ENCODE peak calls at places on chromosomes 5 and 9, in nine cellular contexts. L, C, X, Z, R, Q, B, O and P are unnamed samples.

GRCh38 chr5:159031513-159031912 is 68.2 kb downstream of the EBF1 start:
- DNase-seq in O (no peak), Z (peak; percentile 57), L (no peak), R (no peak), X (peak; percentile 22), Q (no peak), B (no peak), C (peak; percentile 69), P (peak; percentile 65)

GRCh38 chr5:142618125-142618524 is 67.8 kb downstream of the FGF1 start:
- DNase-seq in Z (peak; percentile 93), O (no peak), R (no peak), C (peak; percentile 77), Q (no peak), X (no peak), B (no peak), L (peak; percentile 37), P (peak; percentile 68)

GRCh38 chr5:148486456-148486855 is 102.7 kb downstream of the FBXO38 start:
- DNase-seq in Q (no peak), C (no peak), R (no peak), L (no peak), X (no peak), O (no peak), B (no peak), Z (no peak), P (no peak)

GRCh38 chr5:160353379-160353778 is 17.0 kb downstream of the C1QTNF2 start:
- DNase-seq in X (no peak), Q (no peak), Z (no peak), O (no peak), C (no peak), L (no peak), B (peak; percentile 68), R (no peak), P (no peak)

GRCh38 chr5:24535646-24536045 is 109.1 kb downstream of the CDH10 start:
- DNase-seq in Z (no peak), O (no peak), C (no peak), X (peak; percentile 22), L (no peak), Q (no peak), B (no peak), R (no peak), P (no peak)

GRCh38 chr5:126519637-126520592 is 75.1 kb downstream of the ALDH7A1 start:
- DNase-seq in R (no peak), O (no peak), Z (peak; percentile 40), B (no peak), Q (peak; percentile 28), L (no peak), C (no peak), X (no peak), P (no peak)

GRCh38 chr5:16995372-16995771 is 59.3 kb upstream of the MYO10 start:
- DNase-seq in L (no peak), B (no peak), O (no peak), Q (no peak), X (no peak), C (peak; percentile 28), R (no peak), Z (no peak), P (peak; percentile 18)

GRCh38 chr5:134917070-134917831 is 12.3 kb downstream of the PCBD2 start:
- DNase-seq in Q (no peak), C (no peak), Z (no peak), R (peak; percentile 37), X (no peak), B (peak; percentile 68), O (no peak), L (no peak), P (no peak)

GRCh38 chr5:138843789-138844461 is 31.2 kb downstream of the LRRTM2 start:
- DNase-seq in X (no peak), Q (no peak), R (no peak), C (peak; percentile 34), O (no peak), B (no peak), Z (peak; percentile 7), L (no peak), P (peak; percentile 23)

GRCh38 chr9:88173378-88173999 is 35.2 kb upstream of the SPATA31C2 start:
- DNase-seq in R (peak; percentile 76), O (no peak), L (peak; percentile 75), Q (peak; percentile 54), X (peak; percentile 75), C (peak; percentile 72), B (peak; percentile 86), Z (peak; percentile 73), P (peak; percentile 51)

GRCh38 chr5:134133995-134134541 is 19.6 kb downstream of the TCF7 start:
- DNase-seq in R (no peak), L (no peak), Q (no peak), X (no peak), Z (no peak), B (peak; percentile 39), C (no peak), O (peak; percentile 35), P (no peak)

GRCh38 chr5:159104058-159104651 is 4.4 kb upstream of the EBF1 start:
- DNase-seq in Q (no peak), R (peak; percentile 70), O (peak; percentile 41), C (no peak), L (no peak), Z (peak; percentile 21), X (peak; percentile 62), B (peak; percentile 87), P (peak; percentile 12)

DNA sequence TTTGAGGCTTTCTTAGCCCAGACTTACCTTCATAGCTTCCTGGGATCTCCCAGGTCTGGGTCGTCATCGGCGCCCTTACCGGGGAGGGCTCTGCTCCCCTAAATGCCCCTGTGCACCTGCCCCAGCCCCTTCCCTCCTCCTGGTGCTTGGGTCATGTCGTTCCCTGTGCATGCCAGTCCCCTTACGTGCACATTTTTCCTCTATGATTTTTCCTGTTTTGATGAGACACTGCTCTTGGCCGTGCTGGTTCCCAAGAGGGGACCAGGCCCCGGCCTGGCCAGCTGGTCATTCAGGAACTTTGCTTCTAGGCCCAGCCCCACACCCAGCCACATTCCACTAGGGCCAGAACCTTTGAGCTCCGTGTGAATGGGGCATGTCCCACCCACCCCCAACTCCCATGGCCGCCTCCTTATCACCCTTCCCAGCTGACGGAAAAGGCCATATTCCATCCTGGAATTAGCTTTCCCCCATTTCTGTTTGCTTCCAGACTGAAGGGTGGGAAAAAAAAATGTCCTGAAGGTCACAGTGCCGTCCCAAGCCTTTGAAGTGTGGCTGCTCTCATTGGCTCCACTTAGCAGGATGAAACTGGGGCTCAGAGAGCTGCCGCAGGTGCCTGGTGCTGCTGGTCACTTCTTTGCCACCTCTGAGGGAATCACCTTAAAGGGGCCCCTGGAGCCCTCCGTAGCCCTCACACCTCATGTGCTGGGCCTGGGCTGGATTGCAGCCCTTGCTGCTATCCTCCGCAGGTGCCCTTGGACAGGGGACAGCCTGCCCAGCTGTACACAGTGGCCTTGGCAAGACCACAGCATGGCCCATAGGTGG is 25.1 kb downstream of the ERGIC1 start:
- DNase-seq in C (peak; percentile 85), L (peak; percentile 95), R (no peak), B (no peak), Z (peak; percentile 93), Q (no peak), O (peak; percentile 69), X (peak; percentile 50), P (peak; percentile 78)
- H3K27ac ChIP-seq in C (peak overlapping the region; percentile 91), L (peak overlapping the region; percentile 99), R (no peak overlapping the region), B (no peak overlapping the region), Z (peak overlapping the region; percentile 78), Q (peak overlapping the region; percentile 72), O (peak overlapping the region; percentile 78), X (peak overlapping the region; percentile 82), P (peak overlapping the region; percentile 85)

DNA sequence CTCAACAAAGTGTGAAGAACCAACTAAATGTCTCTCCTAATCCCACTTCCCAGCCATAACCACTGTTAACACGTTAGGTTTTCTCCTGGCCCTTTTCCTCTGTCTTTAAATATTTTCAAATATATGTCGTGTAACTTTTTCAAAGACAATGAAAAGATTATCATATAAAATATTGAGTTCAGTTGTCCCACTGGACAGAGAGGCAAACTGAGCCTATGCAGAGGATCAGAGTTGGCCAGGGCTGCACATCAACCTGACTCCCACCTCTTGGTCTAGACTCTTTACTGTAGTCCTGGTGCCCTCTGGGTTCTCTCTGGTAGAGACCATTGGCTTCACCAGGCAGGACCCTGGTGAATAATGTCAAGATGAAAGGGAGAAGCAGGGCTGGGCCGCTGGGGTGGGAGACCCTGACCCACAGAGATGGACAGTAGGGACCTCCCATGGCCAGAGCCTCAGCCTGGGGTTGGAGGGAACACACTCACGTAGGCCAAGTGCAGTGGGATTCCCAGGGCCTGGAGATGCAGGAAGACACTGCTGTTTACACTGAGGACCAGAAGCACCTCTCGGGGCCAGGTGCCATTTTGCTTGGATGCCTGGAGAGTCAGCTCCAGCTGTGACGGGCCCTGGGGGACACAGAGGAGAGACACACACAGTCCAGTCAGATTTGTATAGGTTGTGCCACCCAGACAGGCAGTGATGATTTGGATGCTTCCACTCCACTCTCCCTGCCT is 25.1 kb downstream of the ENG start:
- DNase-seq in O (no peak), L (no peak), X (no peak), R (no peak), Q (no peak), B (peak; percentile 47), Z (no peak), C (no peak), P (no peak)
- H3K27ac ChIP-seq in O (peak overlapping the region; percentile 83), L (no peak overlapping the region), X (no peak overlapping the region), R (no peak overlapping the region), Q (no peak overlapping the region), B (no peak overlapping the region), Z (peak overlapping the region; percentile 73), C (peak overlapping the region; percentile 82), P (no peak overlapping the region)

GRCh38 chr9:70413427-70413797 is 1.0 kb downstream of the KLF9 start:
- DNase-seq in L (peak; percentile 44), Z (no peak), R (peak; percentile 46), O (no peak), Q (peak; percentile 82), X (peak; percentile 46), C (no peak), B (no peak), P (no peak)

GRCh38 chr9:70415041-70415440 is 584 bp upstream of the KLF9 start:
- DNase-seq in L (no peak), X (no peak), B (no peak), O (no peak), Q (no peak), Z (no peak), C (no peak), R (no peak), P (no peak)

GRCh38 chr9:70415476-70415875 is 1.0 kb upstream of the KLF9 start:
- DNase-seq in O (no peak), C (no peak), Z (no peak), X (no peak), B (no peak), L (no peak), Q (no peak), R (no peak), P (no peak)

GRCh38 chr9:70412678-70413426 is 1.6 kb downstream of the KLF9 start:
- DNase-seq in X (peak; percentile 69), R (peak; percentile 14), B (peak; percentile 72), Q (peak; percentile 82), L (no peak), C (peak; percentile 82), O (peak; percentile 91), Z (peak; percentile 79), P (peak; percentile 77)

GRCh38 chr9:70413798-70414775 is at the start of gene KLF9:
- DNase-seq in Z (peak; percentile 97), O (peak; percentile 94), C (peak; percentile 98), B (peak; percentile 90), X (peak; percentile 87), R (peak; percentile 74), L (peak; percentile 82), Q (peak; percentile 89), P (peak; percentile 98)
- H3K27ac ChIP-seq in Z (peak within 1 kb of the TSS; percentile 92), O (peak within 1 kb of the TSS; percentile 100), C (peak within 1 kb of the TSS; percentile 99), B (no peak within 1 kb of the TSS), X (no peak within 1 kb of the TSS), R (no peak within 1 kb of the TSS), L (peak within 1 kb of the TSS; percentile 62), Q (peak within 1 kb of the TSS; percentile 97), P (peak within 1 kb of the TSS; percentile 99)

GRCh38 chr9:106019017-106019692 is 324.8 kb downstream of the TMEM38B start:
- DNase-seq in Z (no peak), O (no peak), R (no peak), C (no peak), B (no peak), X (peak; percentile 76), L (no peak), Q (no peak), P (no peak)
- H3K27ac ChIP-seq in Z (no peak overlapping the region), O (no peak overlapping the region), R (peak overlapping the region; percentile 59), C (no peak overlapping the region), B (peak overlapping the region; percentile 90), X (peak overlapping the region; percentile 75), L (no peak overlapping the region), Q (no peak overlapping the region), P (no peak overlapping the region)